ENCODE peak calls at places on chromosomes 7 and 10, in nine cellular contexts. N, F, O, T, G, W, J, X and P are unnamed samples.
A peak's percentile ranks its signal among the peaks of the same experiment; 100 is the strongest.

GRCh38 chr7:30911561-30911969 is at the start of gene AQP1:
- DNase-seq in N (no peak), F (no peak), O (peak; percentile 50), T (peak; percentile 90), G (peak; percentile 95), W (no peak), J (peak; percentile 31), X (peak; percentile 45), P (peak; percentile 91)

GRCh38 chr7:92763636-92764423 is 72.5 kb downstream of the CDK6 start:
- DNase-seq in N (no peak), F (no peak), O (no peak), T (no peak), G (no peak), W (peak; percentile 98), J (peak; percentile 76), X (peak; percentile 73), P (no peak)

GRCh38 chr7:39540320-39540719 is 25.9 kb upstream of the YAE1 start:
- DNase-seq in N (no peak), F (no peak), O (no peak), T (no peak), G (no peak), W (no peak), J (no peak), X (no peak), P (no peak)

GRCh38 chr10:54133201-54133600 is 667.8 kb downstream of the PCDH15 start:
- DNase-seq in N (peak; percentile 13), F (no peak), O (no peak), T (no peak), G (no peak), W (peak; percentile 10), J (no peak), X (no peak), P (no peak)

GRCh38 chr7:6261699-6262098 is 10.7 kb downstream of the CYTH3 start:
- DNase-seq in N (no peak), F (no peak), O (no peak), T (no peak), G (no peak), W (no peak), J (no peak), X (no peak), P (no peak)

GRCh38 chr10:75377869-75378268 is 23.7 kb downstream of the ZNF503 start:
- DNase-seq in N (no peak), F (no peak), O (no peak), T (no peak), G (no peak), W (no peak), J (no peak), X (no peak), P (no peak)

GRCh38 chr10:63521389-63522128 is at the start of gene REEP3:
- DNase-seq in N (peak; percentile 55), F (peak; percentile 71), O (peak; percentile 65), T (peak; percentile 81), G (peak; percentile 88), W (peak; percentile 47), J (peak; percentile 77), X (peak; percentile 88), P (peak; percentile 73)

GRCh38 chr7:74464931-74465906 is 11.5 kb downstream of the GTF2IRD1 start:
- DNase-seq in N (no peak), F (no peak), O (no peak), T (no peak), G (no peak), W (no peak), J (no peak), X (no peak), P (no peak)

GRCh38 chr7:26376208-26376917 is 84.7 kb downstream of the SNX10 start:
- DNase-seq in N (peak; percentile 86), F (peak; percentile 44), O (no peak), T (peak; percentile 30), G (peak; percentile 73), W (no peak), J (no peak), X (peak; percentile 4), P (no peak)

GRCh38 chr7:34104992-34105391 is 199.7 kb downstream of the BMPER start:
- DNase-seq in N (no peak), F (no peak), O (no peak), T (no peak), G (no peak), W (no peak), J (no peak), X (peak; percentile 61), P (no peak)

GRCh38 chr7:30925913-30926312 is 14.3 kb downstream of the AQP1 start:
- DNase-seq in N (no peak), F (no peak), O (no peak), T (peak; percentile 16), G (peak; percentile 46), W (no peak), J (no peak), X (no peak), P (no peak)

GRCh38 chr7:48083114-48083830 is 5.8 kb upstream of the UPP1 start:
- DNase-seq in N (no peak), F (no peak), O (no peak), T (no peak), G (no peak), W (peak; percentile 62), J (peak; percentile 57), X (peak; percentile 47), P (no peak)

GRCh38 chr10:110775406-110775805 is 96.3 kb upstream of the PDCD4 start:
- DNase-seq in N (no peak), F (no peak), O (no peak), T (no peak), G (no peak), W (no peak), J (no peak), X (no peak), P (no peak)

GRCh38 chr10:34565934-34566333 is 249.2 kb downstream of the PARD3 start:
- DNase-seq in N (no peak), F (no peak), O (no peak), T (no peak), G (no peak), W (no peak), J (peak; percentile 49), X (peak; percentile 73), P (no peak)

GRCh38 chr10:132709471-132709951 is 76.4 kb downstream of the NKX6-2 start:
- DNase-seq in N (no peak), F (no peak), O (no peak), T (peak; percentile 23), G (peak; percentile 43), W (no peak), J (no peak), X (no peak), P (peak; percentile 16)

GRCh38 chr7:70736715-70737460 is 395.1 kb upstream of the GALNT17 start:
- DNase-seq in N (no peak), F (no peak), O (no peak), T (no peak), G (no peak), W (peak; percentile 94), J (peak; percentile 66), X (peak; percentile 82), P (no peak)

GRCh38 chr10:71623098-71623985 is 96.2 kb downstream of the C10orf105 start:
- DNase-seq in N (no peak), F (no peak), O (no peak), T (no peak), G (no peak), W (peak; percentile 8), J (peak; percentile 27), X (peak; percentile 66), P (no peak)

GRCh38 chr7:56175086-56175760 is 59.0 kb upstream of the NUPR2 start:
- DNase-seq in N (no peak), F (no peak), O (no peak), T (peak; percentile 52), G (peak; percentile 60), W (no peak), J (no peak), X (no peak), P (peak; percentile 70)

GRCh38 chr7:156156734-156157408 is 344.6 kb upstream of the SHH start:
- DNase-seq in N (no peak), F (no peak), O (no peak), T (no peak), G (peak; percentile 67), W (no peak), J (peak; percentile 20), X (no peak), P (no peak)

GRCh38 chr7:14931511-14932215 is 29.1 kb upstream of the DGKB start:
- DNase-seq in N (no peak), F (no peak), O (no peak), T (no peak), G (no peak), W (no peak), J (no peak), X (no peak), P (no peak)